ENCODE peak calls at places on chromosome 7, in nine cellular contexts. One of them, this sample, is unnamed. For H3K36me3, the result is how much of the 10 kb centered on the place peaks cover.

GRCh38 chr7:129544700-129545099 is 42.4 kb downstream of the SMKR1 start:
- DNase-seq in HCT116: no peak
- DNase-seq in PC-3: no peak
- DNase-seq in OCI-LY7: no peak
- DNase-seq in neural progenitor cell: no peak
- DNase-seq in hepatocyte: no peak
- DNase-seq in GM23248: no peak
- DNase-seq in GM23338: no peak
- DNase-seq in SK-N-SH: no peak
- DNase-seq in this sample: no peak

GRCh38 chr7:610531-611280 is 91.1 kb upstream of the PDGFA start:
- DNase-seq in HCT116: no peak
- DNase-seq in PC-3: no peak
- DNase-seq in OCI-LY7: no peak
- DNase-seq in neural progenitor cell: no peak
- DNase-seq in hepatocyte: peak
- DNase-seq in GM23248: peak
- DNase-seq in GM23338: no peak
- DNase-seq in SK-N-SH: no peak
- DNase-seq in this sample: no peak

GRCh38 chr7:138981332-138982203 is at the start of gene KIAA1549:
- DNase-seq in HCT116: peak
- DNase-seq in PC-3: peak
- DNase-seq in OCI-LY7: peak
- DNase-seq in neural progenitor cell: peak
- DNase-seq in hepatocyte: peak
- DNase-seq in GM23248: peak
- DNase-seq in GM23338: peak
- DNase-seq in SK-N-SH: peak
- DNase-seq in this sample: peak

GRCh38 chr7:111540199-111540815 is 22.0 kb downstream of the IMMP2L start:
- DNase-seq in HCT116: no peak
- DNase-seq in PC-3: no peak
- DNase-seq in OCI-LY7: no peak
- DNase-seq in neural progenitor cell: no peak
- DNase-seq in hepatocyte: no peak
- DNase-seq in GM23248: no peak
- DNase-seq in GM23338: no peak
- DNase-seq in SK-N-SH: no peak
- DNase-seq in this sample: no peak

GRCh38 chr7:46525876-46526275 is 604.8 kb upstream of the IGFBP3 start:
- DNase-seq in HCT116: no peak
- DNase-seq in PC-3: peak
- DNase-seq in OCI-LY7: no peak
- DNase-seq in neural progenitor cell: no peak
- DNase-seq in hepatocyte: no peak
- DNase-seq in GM23248: no peak
- DNase-seq in GM23338: no peak
- DNase-seq in SK-N-SH: no peak
- DNase-seq in this sample: no peak

GRCh38 chr7:150996289-150997074 is 5.7 kb downstream of the NOS3 start:
- DNase-seq in HCT116: no peak
- DNase-seq in PC-3: no peak
- DNase-seq in OCI-LY7: peak
- DNase-seq in neural progenitor cell: no peak
- DNase-seq in hepatocyte: no peak
- DNase-seq in GM23248: no peak
- DNase-seq in GM23338: peak
- DNase-seq in SK-N-SH: peak
- DNase-seq in this sample: no peak

GRCh38 chr7:83672157-83672556 is 23.2 kb upstream of the SEMA3E start:
- DNase-seq in HCT116: no peak
- DNase-seq in PC-3: no peak
- DNase-seq in OCI-LY7: no peak
- DNase-seq in neural progenitor cell: peak
- DNase-seq in hepatocyte: no peak
- DNase-seq in GM23248: no peak
- DNase-seq in GM23338: peak
- DNase-seq in SK-N-SH: no peak
- DNase-seq in this sample: no peak

GRCh38 chr7:3271298-3271697 is 29.8 kb upstream of the SDK1 start:
- DNase-seq in HCT116: no peak
- DNase-seq in PC-3: no peak
- DNase-seq in OCI-LY7: no peak
- DNase-seq in neural progenitor cell: no peak
- DNase-seq in hepatocyte: no peak
- DNase-seq in GM23248: no peak
- DNase-seq in GM23338: no peak
- DNase-seq in SK-N-SH: no peak
- DNase-seq in this sample: no peak

GRCh38 chr7:128099204-128099671 is 68.0 kb upstream of the LRRC4 start:
- DNase-seq in HCT116: no peak
- DNase-seq in PC-3: peak
- DNase-seq in OCI-LY7: no peak
- DNase-seq in neural progenitor cell: no peak
- DNase-seq in hepatocyte: no peak
- DNase-seq in GM23248: peak
- DNase-seq in GM23338: no peak
- DNase-seq in SK-N-SH: no peak
- DNase-seq in this sample: no peak

GRCh38 chr7:2379821-2380450 is 23.5 kb upstream of the CHST12 start:
- DNase-seq in HCT116: no peak
- DNase-seq in PC-3: no peak
- DNase-seq in OCI-LY7: no peak
- DNase-seq in neural progenitor cell: no peak
- DNase-seq in hepatocyte: no peak
- DNase-seq in GM23248: no peak
- DNase-seq in GM23338: no peak
- DNase-seq in SK-N-SH: no peak
- DNase-seq in this sample: no peak

GRCh38 chr7:51980813-51981212 is 664.2 kb upstream of the COBL start:
- DNase-seq in HCT116: no peak
- DNase-seq in PC-3: no peak
- DNase-seq in OCI-LY7: no peak
- DNase-seq in neural progenitor cell: no peak
- DNase-seq in hepatocyte: no peak
- DNase-seq in GM23248: no peak
- DNase-seq in GM23338: no peak
- DNase-seq in SK-N-SH: no peak
- DNase-seq in this sample: no peak

GRCh38 chr7:116239434-116239833 is 29.1 kb downstream of the TES start:
- DNase-seq in HCT116: no peak
- DNase-seq in PC-3: no peak
- DNase-seq in OCI-LY7: no peak
- DNase-seq in neural progenitor cell: no peak
- DNase-seq in hepatocyte: peak
- DNase-seq in GM23248: no peak
- DNase-seq in GM23338: no peak
- DNase-seq in SK-N-SH: no peak
- DNase-seq in this sample: no peak

GRCh38 chr7:156473476-156474240 is 166.9 kb upstream of the RNF32 start:
- DNase-seq in HCT116: peak
- DNase-seq in PC-3: peak
- DNase-seq in OCI-LY7: peak
- DNase-seq in neural progenitor cell: peak
- DNase-seq in hepatocyte: peak
- DNase-seq in GM23248: peak
- DNase-seq in GM23338: peak
- DNase-seq in SK-N-SH: peak
- DNase-seq in this sample: peak

GRCh38 chr7:36336380-36336779 is 53.3 kb upstream of the ANLN start:
- DNase-seq in HCT116: no peak
- DNase-seq in PC-3: no peak
- DNase-seq in OCI-LY7: no peak
- DNase-seq in neural progenitor cell: no peak
- DNase-seq in hepatocyte: no peak
- DNase-seq in GM23248: no peak
- DNase-seq in GM23338: no peak
- DNase-seq in SK-N-SH: no peak
- DNase-seq in this sample: no peak

GRCh38 chr7:92205987-92206386 is 27.0 kb upstream of the LRRD1 start:
- DNase-seq in HCT116: no peak
- DNase-seq in PC-3: no peak
- DNase-seq in OCI-LY7: no peak
- DNase-seq in neural progenitor cell: peak
- DNase-seq in hepatocyte: no peak
- DNase-seq in GM23248: no peak
- DNase-seq in GM23338: peak
- DNase-seq in SK-N-SH: no peak
- DNase-seq in this sample: no peak

GRCh38 chr7:92200791-92201190 is 21.8 kb upstream of the LRRD1 start:
- DNase-seq in HCT116: no peak
- DNase-seq in PC-3: no peak
- DNase-seq in OCI-LY7: peak
- DNase-seq in neural progenitor cell: no peak
- DNase-seq in hepatocyte: no peak
- DNase-seq in GM23248: no peak
- DNase-seq in GM23338: peak
- DNase-seq in SK-N-SH: no peak
- DNase-seq in this sample: no peak

GRCh38 chr7:92206672-92207071 is 27.7 kb upstream of the LRRD1 start:
- DNase-seq in HCT116: no peak
- DNase-seq in PC-3: no peak
- DNase-seq in OCI-LY7: peak
- DNase-seq in neural progenitor cell: no peak
- DNase-seq in hepatocyte: no peak
- DNase-seq in GM23248: no peak
- DNase-seq in GM23338: no peak
- DNase-seq in SK-N-SH: no peak
- DNase-seq in this sample: no peak
- H3K36me3 ChIP-seq in HCT116: under half
- H3K36me3 ChIP-seq in PC-3: under half
- H3K36me3 ChIP-seq in OCI-LY7: half or more
- H3K36me3 ChIP-seq in neural progenitor cell: under half
- H3K36me3 ChIP-seq in hepatocyte: under half
- H3K36me3 ChIP-seq in GM23248: half or more
- H3K36me3 ChIP-seq in GM23338: under half
- H3K36me3 ChIP-seq in SK-N-SH: half or more
- H3K36me3 ChIP-seq in this sample: under half

DNA sequence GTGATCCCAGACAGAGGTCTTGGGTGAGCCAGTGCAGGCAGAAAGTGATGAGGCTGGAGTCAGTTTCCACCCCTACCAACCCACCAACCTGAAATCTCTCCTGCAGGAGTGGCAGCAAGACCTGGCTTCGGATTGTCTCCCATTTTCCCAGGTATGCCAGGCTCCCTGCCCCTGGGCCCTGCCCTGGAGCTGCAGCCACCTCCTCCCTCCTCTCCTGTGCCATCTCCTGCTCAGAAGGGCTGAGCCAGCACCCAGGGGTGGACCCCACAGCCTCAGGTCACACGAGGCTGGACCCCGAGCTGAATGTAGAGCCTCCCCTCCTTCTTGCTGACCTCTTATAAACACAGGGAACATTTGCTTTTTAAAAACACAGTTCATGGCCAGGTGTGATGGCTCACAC is 17.0 kb upstream of the LIMK1 start:
- DNase-seq in HCT116: no peak
- DNase-seq in PC-3: no peak
- DNase-seq in OCI-LY7: no peak
- DNase-seq in neural progenitor cell: no peak
- DNase-seq in hepatocyte: no peak
- DNase-seq in GM23248: no peak
- DNase-seq in GM23338: no peak
- DNase-seq in SK-N-SH: no peak
- DNase-seq in this sample: no peak
- TF ChIP-seq EZH2phosphoT487 in HCT116: no peak
- TF ChIP-seq EZH2phosphoT487 in PC-3: no peak
- TF ChIP-seq EZH2phosphoT487 in OCI-LY7: no peak
- TF ChIP-seq EZH2phosphoT487 in neural progenitor cell: no peak
- TF ChIP-seq EZH2phosphoT487 in hepatocyte: no peak
- TF ChIP-seq EZH2phosphoT487 in GM23248: no peak
- TF ChIP-seq EZH2phosphoT487 in GM23338: no peak
- TF ChIP-seq EZH2phosphoT487 in SK-N-SH: no peak
- TF ChIP-seq EZH2phosphoT487 in this sample: no peak

DNA sequence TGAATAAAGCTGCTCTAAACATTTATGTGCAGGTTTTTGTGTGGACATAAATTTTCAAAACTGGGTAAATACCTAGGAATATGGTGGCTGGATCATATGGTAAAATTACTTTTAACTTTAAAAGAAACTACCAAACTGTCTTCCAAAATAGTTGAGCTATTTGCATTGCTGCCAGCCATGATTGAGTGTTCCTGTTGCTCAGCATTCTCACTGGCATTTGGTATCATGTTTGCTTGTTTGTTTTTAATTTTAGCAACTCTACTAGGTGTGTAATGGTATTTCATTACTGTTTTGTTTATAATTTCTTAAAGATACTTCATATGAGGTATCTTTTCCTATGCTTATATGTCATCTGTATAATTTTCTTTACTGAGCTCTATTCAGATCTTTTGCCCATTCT is 143.2 kb downstream of the POLR1F start:
- DNase-seq in HCT116: no peak
- DNase-seq in PC-3: no peak
- DNase-seq in OCI-LY7: no peak
- DNase-seq in neural progenitor cell: no peak
- DNase-seq in hepatocyte: no peak
- DNase-seq in GM23248: no peak
- DNase-seq in GM23338: no peak
- DNase-seq in SK-N-SH: no peak
- DNase-seq in this sample: no peak
- H3K36me3 ChIP-seq in HCT116: under half
- H3K36me3 ChIP-seq in PC-3: under half
- H3K36me3 ChIP-seq in OCI-LY7: under half
- H3K36me3 ChIP-seq in neural progenitor cell: under half
- H3K36me3 ChIP-seq in hepatocyte: under half
- H3K36me3 ChIP-seq in GM23248: under half
- H3K36me3 ChIP-seq in GM23338: under half
- H3K36me3 ChIP-seq in SK-N-SH: under half
- H3K36me3 ChIP-seq in this sample: under half

DNA sequence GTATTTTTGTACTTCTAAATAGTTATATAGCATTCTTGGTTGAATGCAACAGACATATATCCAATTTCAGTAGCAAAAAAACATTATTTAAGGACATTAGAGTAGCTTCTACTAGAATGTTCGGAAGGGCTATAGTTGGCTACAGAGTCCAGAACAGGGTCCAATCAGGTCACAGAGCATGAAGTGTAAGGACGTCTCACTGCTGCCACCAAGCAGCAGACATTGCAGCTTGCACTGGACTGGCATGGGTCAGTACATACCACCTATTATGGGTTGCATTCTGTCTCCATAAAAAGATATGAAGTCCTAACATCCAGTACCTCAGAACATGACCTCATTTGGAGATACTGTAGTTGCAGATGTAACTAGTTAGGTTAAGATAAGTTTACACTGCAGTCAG is 87.3 kb downstream of the LHFPL3 start:
- DNase-seq in HCT116: no peak
- DNase-seq in PC-3: peak
- DNase-seq in OCI-LY7: no peak
- DNase-seq in neural progenitor cell: no peak
- DNase-seq in hepatocyte: no peak
- DNase-seq in GM23248: no peak
- DNase-seq in GM23338: no peak
- DNase-seq in SK-N-SH: no peak
- DNase-seq in this sample: no peak
- TF ChIP-seq EZH2phosphoT487 in HCT116: no peak
- TF ChIP-seq EZH2phosphoT487 in PC-3: no peak
- TF ChIP-seq EZH2phosphoT487 in OCI-LY7: no peak
- TF ChIP-seq EZH2phosphoT487 in neural progenitor cell: no peak
- TF ChIP-seq EZH2phosphoT487 in hepatocyte: no peak
- TF ChIP-seq EZH2phosphoT487 in GM23248: no peak
- TF ChIP-seq EZH2phosphoT487 in GM23338: no peak
- TF ChIP-seq EZH2phosphoT487 in SK-N-SH: no peak
- TF ChIP-seq EZH2phosphoT487 in this sample: no peak

This sample was measured in MM.1S.